ENCODE peak calls at places on chromosomes 5 and 9, in five cellular contexts. U, N, I, S and R are unnamed samples.

GRCh38 chr9:20111173-20111843 is 322.5 kb upstream of the SLC24A2 start:
- DNase-seq in U (no peak), N (no peak), I (no peak), S (no peak), R (no peak)

GRCh38 chr9:7560669-7561305 is 238.8 kb downstream of the DMAC1 start:
- DNase-seq in U (no peak), N (no peak), I (no peak), S (no peak), R (no peak)

GRCh38 chr5:58677650-58678049 is 94.8 kb downstream of the RAB3C start:
- DNase-seq in U (no peak), N (no peak), I (no peak), S (no peak), R (no peak)

GRCh38 chr9:36128331-36128730 is 8.2 kb upstream of the GLIPR2 start:
- DNase-seq in U (no peak), N (no peak), I (no peak), S (no peak), R (no peak)

GRCh38 chr9:109020982-109021511 is 7.7 kb upstream of the CTNNAL1 start:
- DNase-seq in U (no peak), N (no peak), I (no peak), S (no peak), R (no peak)

GRCh38 chr5:88665750-88666215 is 217.2 kb downstream of the MEF2C start:
- DNase-seq in U (no peak), N (no peak), I (no peak), S (no peak), R (no peak)

GRCh38 chr5:25516136-25516535 is 871.4 kb upstream of the CDH10 start:
- DNase-seq in U (no peak), N (no peak), I (no peak), S (no peak), R (no peak)

GRCh38 chr5:58505971-58506640 is 14.9 kb downstream of the GAPT start:
- DNase-seq in U (no peak), N (no peak), I (no peak), S (no peak), R (no peak)

GRCh38 chr9:132637801-132638200 is 32.0 kb downstream of the DDX31 start:
- DNase-seq in U (no peak), N (no peak), I (no peak), S (no peak), R (no peak)

GRCh38 chr5:16051246-16051645 is 128.3 kb downstream of the MARCHF11 start:
- DNase-seq in U (no peak), N (no peak), I (no peak), S (no peak), R (no peak)

GRCh38 chr9:38620483-38621433 is at the start of gene ANKRD18A:
- DNase-seq in U (peak; percentile 94), N (peak; percentile 66), I (peak; percentile 72), S (peak; percentile 82), R (peak; percentile 78)

GRCh38 chr5:56463944-56464571 is 230.9 kb upstream of the ANKRD55 start:
- DNase-seq in U (no peak), N (no peak), I (no peak), S (no peak), R (no peak)